ENCODE peak calls at places on chromosomes 11 and 22, in seven cellular contexts. W is NCI-H460; M is A172; V is hippocampal formation; A is Ammon's horn; L is NCI-H526 treated with DMSO at 0.1 percent for 48 hours; K is activated T-cell treated with anti-CD3 and anti-CD28 coated beads, Interleukin-2, amount 50 U/mL, for 24 hours. X is an unnamed sample.
A peak's percentile ranks its signal among the peaks of the same experiment; 100 is the strongest.

GRCh38 chr22:38936562-38936961 is 20.8 kb upstream of the APOBEC3A start:
- DNase-seq in W (no peak), L (no peak), A (no peak), M (no peak), K (no peak), V (no peak), X (no peak)

GRCh38 chr11:77370217-77370616 is 68.7 kb upstream of the GDPD4 start:
- DNase-seq in L (no peak), M (no peak), V (no peak), A (no peak), W (no peak), K (no peak), X (no peak)

GRCh38 chr11:79237676-79238075 is 203.2 kb downstream of the TENM4 start:
- DNase-seq in K (no peak), V (no peak), W (no peak), L (no peak), A (no peak), M (no peak), X (no peak)

GRCh38 chr22:17831527-17832251 is 57.4 kb upstream of the BID start:
- DNase-seq in V (no peak), L (no peak), M (no peak), K (no peak), A (no peak), W (no peak), X (no peak)

GRCh38 chr11:26703792-26704191 is 18.1 kb downstream of the SLC5A12 start:
- DNase-seq in K (no peak), A (no peak), V (no peak), L (no peak), M (no peak), W (no peak), X (no peak)

GRCh38 chr11:122653911-122654310 is 1.6 kb upstream of the UBASH3B start:
- DNase-seq in V (no peak), K (no peak), L (no peak), A (no peak), W (no peak), M (no peak), X (no peak)

GRCh38 chr11:90639687-90640086 is 416.8 kb upstream of the CHORDC1 start:
- DNase-seq in K (no peak), V (no peak), A (peak; percentile 3), M (no peak), W (no peak), L (peak; percentile 59), X (no peak)

GRCh38 chr11:15006139-15006759 is 34.1 kb upstream of the CALCA start:
- DNase-seq in V (no peak), K (no peak), L (peak; percentile 66), W (peak; percentile 13), M (peak; percentile 14), A (no peak), X (no peak)

GRCh38 chr11:121451982-121452608 is at the start of gene SORL1:
- DNase-seq in K (peak; percentile 85), M (peak; percentile 13), V (peak; percentile 78), L (peak; percentile 90), A (peak; percentile 88), W (peak; percentile 43), X (no peak)

GRCh38 chr11:87006035-87006434 is 31.7 kb upstream of the TMEM135 start:
- DNase-seq in L (no peak), K (no peak), W (no peak), M (no peak), A (no peak), V (no peak), X (no peak)

GRCh38 chr22:43993072-43993760 is 30.9 kb upstream of the PARVB start:
- DNase-seq in L (peak; percentile 20), A (peak; percentile 67), W (peak; percentile 28), K (peak; percentile 73), M (peak; percentile 13), V (no peak), X (no peak)

GRCh38 chr11:34380696-34381095 is 22.9 kb upstream of the ABTB2 start:
- DNase-seq in K (no peak), M (peak; percentile 81), W (peak; percentile 51), V (no peak), A (no peak), L (no peak), X (no peak)

X was measured in vagina.